ENCODE peak calls at places on chromosome 7, in six cellular contexts. Y is RWPE2, D is IMR-90, A is transverse colon, S is tibial artery, W is GM12865. V is an unnamed sample.

GRCh38 chr7:148727501-148728278 is 29.0 kb downstream of the CUL1 start:
- DNase-seq in Y (no peak), A (no peak), W (no peak), D (no peak), S (no peak), V (no peak)

GRCh38 chr7:50805425-50806130 is 22.9 kb upstream of the GRB10 start:
- DNase-seq in S (no peak), Y (no peak), A (no peak), W (no peak), D (no peak), V (no peak)

GRCh38 chr7:141355057-141355456 is 196.2 kb upstream of the AGK start:
- DNase-seq in S (no peak), D (no peak), W (no peak), A (no peak), Y (no peak), V (peak)

GRCh38 chr7:73741600-73741999 is 3.0 kb upstream of the ABHD11 start:
- DNase-seq in Y (no peak), S (no peak), W (no peak), A (no peak), D (no peak), V (no peak)

GRCh38 chr7:5388273-5388866 is 35.3 kb downstream of the TNRC18 start:
- DNase-seq in W (no peak), D (no peak), A (no peak), S (no peak), Y (no peak), V (no peak)

GRCh38 chr7:91066627-91067026 is 197.6 kb upstream of the FZD1 start:
- DNase-seq in A (no peak), D (no peak), Y (no peak), W (no peak), S (no peak), V (no peak)

GRCh38 chr7:21076054-21076453 is 289.4 kb upstream of the SP8 start:
- DNase-seq in A (peak), Y (no peak), D (no peak), W (no peak), S (no peak), V (no peak)

GRCh38 chr7:129889133-129889854 is 63.5 kb downstream of the UBE2H start:
- DNase-seq in D (peak), Y (no peak), S (no peak), W (no peak), A (no peak), V (no peak)

GRCh38 chr7:157927313-157927925 is 590.6 kb downstream of the DNAJB6 start:
- DNase-seq in D (no peak), S (no peak), Y (no peak), A (no peak), W (no peak), V (no peak)

GRCh38 chr7:79936281-79936983 is 198.2 kb upstream of the GNAI1 start:
- DNase-seq in Y (no peak), A (no peak), S (no peak), W (no peak), D (peak), V (no peak)

GRCh38 chr7:99624487-99624886 is 7.7 kb downstream of the ZSCAN25 start:
- DNase-seq in A (peak), Y (no peak), S (no peak), W (no peak), D (no peak), V (no peak)

GRCh38 chr7:116836911-116837310 is 25.5 kb upstream of the CAPZA2 start:
- DNase-seq in S (no peak), W (no peak), Y (no peak), A (no peak), D (no peak), V (no peak)

GRCh38 chr7:125567686-125568085 is 638.1 kb upstream of the POT1 start:
- DNase-seq in W (no peak), S (no peak), A (no peak), Y (no peak), D (no peak), V (no peak)

GRCh38 chr7:101651116-101651515 is 22.0 kb upstream of the MYL10 start:
- DNase-seq in S (no peak), W (no peak), A (no peak), Y (no peak), D (no peak), V (no peak)
- H3K4me3 ChIP-seq in S (no peak), W (no peak), A (no peak), Y (no peak), D (peak), V (no peak)

GRCh38 chr7:44213872-44214595 is 13.3 kb downstream of the YKT6 start:
- DNase-seq in W (peak), A (no peak), D (peak), Y (peak), S (no peak), V (peak)
- TF ChIP-seq CTCF in W (peak), A (no peak), D (peak), Y (peak), S (no peak), V (peak)

GRCh38 chr7:832968-833424 is 720 bp downstream of the SUN1 start:
- DNase-seq in Y (no peak), D (no peak), S (no peak), A (no peak), W (no peak), V (no peak)
- H3K4me3 ChIP-seq in Y (peak), D (no peak), S (peak), A (no peak), W (peak), V (no peak)

GRCh38 chr7:145152589-145152988 is 316.7 kb upstream of the TPK1 start:
- DNase-seq in A (no peak), S (no peak), Y (no peak), D (no peak), W (no peak), V (no peak)
- TF ChIP-seq CTCF in A (no peak), S (no peak), Y (no peak), D (no peak), W (no peak), V (no peak)

GRCh38 chr7:47978790-47979144 is 648 bp downstream of the HUS1 start:
- DNase-seq in W (no peak), S (no peak), D (no peak), Y (no peak), A (no peak), V (no peak)

GRCh38 chr7:47979145-47979831 is at the start of gene HUS1:
- DNase-seq in W (peak), D (peak), A (peak), S (peak), Y (peak), V (peak)

GRCh38 chr7:47982610-47983009 is 3.2 kb upstream of the HUS1 start:
- DNase-seq in Y (no peak), A (no peak), D (no peak), W (no peak), S (no peak), V (no peak)

GRCh38 chr7:47979832-47980181 is 392 bp upstream of the HUS1 start:
- DNase-seq in D (no peak), W (no peak), A (no peak), S (no peak), Y (no peak), V (no peak)
- H3K4me3 ChIP-seq in D (peak), W (peak), A (peak), S (peak), Y (peak), V (peak)

DNA sequence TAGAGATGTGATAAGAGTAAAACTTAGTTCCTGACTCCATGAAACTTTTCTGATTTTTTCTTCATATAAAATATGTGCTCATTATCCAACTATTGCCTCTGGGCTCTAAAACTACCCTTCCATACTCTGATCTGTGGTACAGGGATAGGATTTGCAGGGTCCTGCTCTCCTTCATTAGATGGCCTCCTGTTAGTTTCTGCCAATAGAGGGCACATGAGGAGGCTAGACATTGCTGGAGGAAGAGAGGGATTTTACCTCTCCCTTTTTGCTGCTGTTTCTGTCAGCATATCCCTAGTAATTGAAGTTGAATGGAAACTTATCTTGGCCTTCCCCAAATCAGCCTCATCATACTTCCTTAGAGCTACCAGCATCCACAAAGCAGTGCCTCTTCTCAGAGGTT is 269.4 kb downstream of the NXPH1 start:
- DNase-seq in W (no peak), D (no peak), S (no peak), Y (no peak), A (no peak), V (no peak)
- TF ChIP-seq CTCF in W (no peak), D (no peak), S (no peak), Y (no peak), A (no peak), V (no peak)

GRCh38 chr7:23487670-23488069 is 17.4 kb upstream of the IGF2BP3 start:
- DNase-seq in W (no peak), Y (no peak), D (no peak), S (no peak), A (no peak), V (no peak)

GRCh38 chr7:23494009-23494408 is 23.7 kb upstream of the IGF2BP3 start:
- DNase-seq in D (no peak), A (no peak), W (no peak), Y (no peak), S (no peak), V (no peak)

GRCh38 chr7:23486002-23486773 is 15.9 kb upstream of the IGF2BP3 start:
- DNase-seq in D (no peak), A (no peak), S (no peak), W (no peak), Y (no peak), V (no peak)

GRCh38 chr7:23490357-23491131 is 20.3 kb upstream of the IGF2BP3 start:
- DNase-seq in D (no peak), A (peak), S (no peak), W (peak), Y (no peak), V (peak)

GRCh38 chr7:23491502-23491901 is 21.2 kb upstream of the IGF2BP3 start:
- DNase-seq in D (no peak), Y (no peak), W (no peak), S (no peak), A (no peak), V (no peak)
- H3K4me3 ChIP-seq in D (no peak), Y (peak), W (no peak), S (no peak), A (no peak), V (no peak)

DNA sequence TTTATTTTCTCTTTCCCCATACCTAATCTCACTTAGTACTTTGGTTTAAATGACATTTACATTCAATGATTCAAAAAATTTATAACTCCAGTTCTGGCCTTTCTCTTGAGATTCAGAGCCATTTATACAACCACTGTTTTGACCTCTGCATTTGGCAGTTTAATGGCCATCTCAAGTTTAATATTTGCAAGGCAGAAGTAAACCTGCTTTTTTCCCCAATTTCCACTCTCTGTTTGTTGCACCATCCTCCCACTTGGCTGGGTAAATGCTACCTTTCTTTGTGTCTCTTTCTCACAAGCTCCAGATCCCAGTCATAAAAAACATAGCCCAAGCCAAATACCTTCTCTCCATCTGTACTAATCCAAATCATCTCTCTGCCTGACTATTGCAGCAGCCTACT is 315.2 kb upstream of the MTPN start:
- DNase-seq in Y (no peak), D (no peak), W (no peak), S (no peak), A (no peak), V (no peak)
- TF ChIP-seq CTCF in Y (no peak), D (no peak), W (no peak), S (no peak), A (no peak), V (no peak)

V was measured in astrocyte of the spinal cord.